ENCODE peak calls at places on chromosome 9, in four cellular contexts. N is transverse colon, C is K562, U is HCT116. T is an unnamed sample.

GRCh38 chr9:69981686-69982450 is 61.8 kb upstream of the MAMDC2 start:
- DNase-seq in N (no peak), C (no peak), U (no peak), T (no peak)

GRCh38 chr9:107137495-107138202 is 145.4 kb upstream of the RAD23B start:
- DNase-seq in C (peak; percentile 72), N (no peak), U (peak; percentile 29), T (no peak)

GRCh38 chr9:109414125-109414785 is 83.9 kb downstream of the PTPN3 start:
- DNase-seq in U (no peak), C (no peak), N (no peak), T (no peak)

GRCh38 chr9:126348911-126349550 is 22.4 kb downstream of the MVB12B start:
- DNase-seq in N (peak; percentile 83), C (no peak), U (no peak), T (peak; percentile 78)

GRCh38 chr9:12759767-12760166 is 15.1 kb upstream of the LURAP1L start:
- DNase-seq in U (no peak), N (no peak), C (no peak), T (no peak)

GRCh38 chr9:114047717-114048116 is 30.4 kb downstream of the AMBP start:
- DNase-seq in C (no peak), N (no peak), U (peak; percentile 16), T (peak; percentile 37)

GRCh38 chr9:89421595-89421994 is 76.3 kb downstream of the SEMA4D start:
- DNase-seq in C (no peak), N (no peak), U (no peak), T (no peak)

GRCh38 chr9:137161558-137162483 is 8.0 kb downstream of the LRRC26 start:
- DNase-seq in U (peak; percentile 36), N (no peak), C (peak; percentile 85), T (no peak)

GRCh38 chr9:37486616-37487544 is 1.1 kb downstream of the POLR1E start:
- DNase-seq in C (peak; percentile 22), N (peak; percentile 31), U (no peak), T (no peak)

GRCh38 chr9:100428871-100429654 is 2.1 kb downstream of the MSANTD3 start:
- DNase-seq in C (no peak), U (peak; percentile 83), N (no peak), T (no peak)

GRCh38 chr9:38445154-38446043 is 21.1 kb upstream of the IGFBPL1 start:
- DNase-seq in N (no peak), U (no peak), C (no peak), T (peak; percentile 79)

GRCh38 chr9:113636693-113637092 is 173.2 kb downstream of the RGS3 start:
- DNase-seq in C (no peak), N (no peak), U (no peak), T (no peak)

GRCh38 chr9:4430492-4431261 is 59.6 kb upstream of the SLC1A1 start:
- DNase-seq in C (no peak), N (no peak), U (no peak), T (no peak)

GRCh38 chr9:120412425-120412951 is 167.5 kb downstream of the CDK5RAP2 start:
- DNase-seq in C (no peak), N (no peak), U (no peak), T (no peak)

GRCh38 chr9:86405926-86406325 is 51.7 kb upstream of the TUT7 start:
- DNase-seq in C (no peak), N (no peak), U (peak; percentile 58), T (no peak)

GRCh38 chr9:104900871-104901270 is 27.1 kb downstream of the ABCA1 start:
- DNase-seq in C (no peak), N (no peak), U (no peak), T (no peak)

GRCh38 chr9:117153021-117153420 is 261.8 kb downstream of the ASTN2 start:
- DNase-seq in C (no peak), U (no peak), N (no peak), T (no peak)

GRCh38 chr9:124357591-124358361 is 57.5 kb downstream of the PSMB7 start:
- DNase-seq in N (no peak), C (no peak), U (no peak), T (peak; percentile 80)

GRCh38 chr9:36891341-36891811 is 142.7 kb downstream of the PAX5 start:
- DNase-seq in C (no peak), U (no peak), N (no peak), T (no peak)

GRCh38 chr9:7146582-7146981 is 388.8 kb downstream of the KDM4C start:
- DNase-seq in N (no peak), C (no peak), U (no peak), T (no peak)

GRCh38 chr9:32069169-32069813 is 315.2 kb upstream of the ACO1 start:
- DNase-seq in N (no peak), U (no peak), C (no peak), T (no peak)

GRCh38 chr9:17470015-17470414 is 108.9 kb upstream of the SH3GL2 start:
- DNase-seq in N (no peak), C (no peak), U (no peak), T (no peak)

DNA sequence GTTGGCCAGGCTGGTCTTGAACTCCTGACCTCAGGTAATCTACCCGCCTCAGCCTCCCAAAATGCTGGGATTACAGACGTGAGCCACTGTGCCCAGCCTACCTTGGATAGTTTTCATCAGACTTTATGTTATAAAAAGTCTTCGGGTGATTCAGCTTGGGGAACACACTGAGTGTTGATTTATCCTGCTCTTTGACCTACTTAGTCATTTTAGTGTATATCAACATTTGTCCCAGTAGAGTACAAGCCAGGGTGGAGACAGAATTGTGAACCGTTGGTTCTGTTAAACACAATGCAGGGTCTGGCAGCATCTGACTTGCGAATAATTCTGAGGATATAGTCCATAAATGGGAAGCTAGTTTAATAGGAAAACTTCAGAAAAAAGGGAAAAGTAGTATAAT is 39.7 kb downstream of the NFX1 start:
- DNase-seq in U (no peak), N (peak; percentile 35), C (no peak), T (no peak)
- H3K27ac ChIP-seq in U (no peak overlapping the region), N (peak overlapping the region; percentile 89), C (no peak overlapping the region), T (peak overlapping the region; percentile 51)

GRCh38 chr9:128243486-128244415 is 32.1 kb downstream of the GOLGA2 start:
- DNase-seq in N (no peak), U (no peak), C (peak; percentile 50), T (no peak)
- TF ChIP-seq POLR2AphosphoS5 in N (no peak), U (no peak), C (no peak), T (no peak)

GRCh38 chr9:134407123-134407779 is 81.0 kb downstream of the RXRA start:
- DNase-seq in N (peak; percentile 89), U (peak; percentile 45), C (peak; percentile 94), T (no peak)

GRCh38 chr9:134408939-134409737 is 82.9 kb downstream of the RXRA start:
- DNase-seq in C (no peak), U (no peak), N (no peak), T (no peak)

GRCh38 chr9:134406366-134407122 is 80.3 kb downstream of the RXRA start:
- DNase-seq in C (no peak), U (no peak), N (no peak), T (no peak)

GRCh38 chr9:134410078-134410834 is 84.0 kb downstream of the RXRA start:
- DNase-seq in N (peak; percentile 58), U (no peak), C (no peak), T (no peak)

DNA sequence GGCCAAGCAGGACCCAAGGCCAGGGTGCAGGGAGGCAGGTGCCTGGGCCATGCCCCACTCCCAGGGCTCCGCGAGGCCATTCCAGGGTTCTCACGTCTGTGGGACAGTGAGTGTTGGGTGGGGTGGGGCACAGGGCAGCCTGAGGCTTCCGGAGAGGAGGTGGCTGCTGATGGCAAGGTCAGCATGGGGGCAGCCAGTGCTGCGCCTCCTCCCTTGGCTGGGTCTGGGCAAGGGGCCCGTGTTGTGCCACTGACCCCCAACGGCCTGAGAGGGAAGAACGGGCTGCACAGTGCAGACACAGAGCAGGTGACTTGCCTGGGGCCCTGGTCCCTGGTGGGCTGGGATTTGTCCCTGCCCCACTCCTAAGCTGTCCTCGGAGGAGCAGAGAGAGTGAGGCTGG is 82.1 kb downstream of the RXRA start:
- DNase-seq in C (no peak), U (no peak), N (no peak), T (no peak)
- H3K27ac ChIP-seq in C (no peak overlapping the region), U (no peak overlapping the region), N (peak overlapping the region; percentile 76), T (peak overlapping the region; percentile 80)

GRCh38 chr9:130239363-130239695 is 26.2 kb upstream of the HMCN2 start:
- DNase-seq in C (no peak), N (no peak), U (no peak), T (no peak)

GRCh38 chr9:130236436-130236985 is 29.0 kb upstream of the HMCN2 start:
- DNase-seq in U (no peak), C (no peak), N (no peak), T (no peak)

GRCh38 chr9:130235558-130236435 is 29.8 kb upstream of the HMCN2 start:
- DNase-seq in N (peak; percentile 66), U (no peak), C (peak; percentile 78), T (no peak)

GRCh38 chr9:130237763-130238524 is 27.6 kb upstream of the HMCN2 start:
- DNase-seq in U (no peak), C (no peak), N (no peak), T (no peak)

DNA sequence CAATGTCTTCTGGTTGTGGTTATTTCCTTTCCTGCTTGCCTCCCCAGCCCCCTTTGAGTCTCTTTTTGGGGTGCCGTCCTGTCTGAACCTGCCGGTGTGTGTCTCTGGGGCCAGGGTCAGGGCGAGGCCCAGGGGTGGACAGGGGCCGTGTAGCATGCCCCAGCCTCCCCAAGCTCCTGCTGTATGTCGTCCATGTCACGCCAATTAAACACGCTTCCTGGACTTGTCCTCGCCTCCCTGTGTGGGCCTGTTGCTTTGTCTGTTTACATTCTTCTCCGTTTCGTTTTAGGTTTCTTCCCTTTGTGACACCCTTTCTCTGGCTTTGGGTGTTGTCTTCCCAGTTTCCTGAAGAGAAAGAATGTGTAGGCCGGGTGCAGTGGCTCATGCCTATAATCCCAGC is 28.5 kb upstream of the HMCN2 start:
- DNase-seq in C (no peak), U (no peak), N (no peak), T (no peak)
- TF ChIP-seq POLR2AphosphoS5 in C (no peak), U (no peak), N (peak; percentile 41), T (no peak)

T was measured in vagina.